ENCODE peak calls at places on chromosomes 16 and 17, in nine cellular contexts. One of them, this sample, is unnamed.
A peak's percentile ranks its signal among the peaks of the same experiment; 100 is the strongest.

GRCh38 chr16:89615176-89615575 is 1.7 kb downstream of the DPEP1 start:
- DNase-seq in T-helper 2 cell: no peak
- DNase-seq in skeletal muscle cell: no peak
- DNase-seq in SK-N-DZ: no peak
- DNase-seq in endodermal cell: no peak
- DNase-seq in non-pigmented ciliary epithelial cell: no peak
- DNase-seq in mesenteric fat pad: no peak
- DNase-seq in activated naive CD4-positive, alpha-beta T cell: no peak
- DNase-seq in astrocyte of the spinal cord: no peak
- DNase-seq in this sample: no peak

GRCh38 chr17:43338886-43339516 is 59.8 kb upstream of the ARL4D start:
- DNase-seq in SK-N-DZ: peak; percentile 71
- DNase-seq in T-helper 2 cell: peak; percentile 49
- DNase-seq in endodermal cell: peak; percentile 90
- DNase-seq in mesenteric fat pad: no peak
- DNase-seq in astrocyte of the spinal cord: peak; percentile 44
- DNase-seq in non-pigmented ciliary epithelial cell: no peak
- DNase-seq in activated naive CD4-positive, alpha-beta T cell: peak; percentile 33
- DNase-seq in skeletal muscle cell: no peak
- DNase-seq in this sample: peak; percentile 69

GRCh38 chr17:79043191-79043930 is 19.4 kb downstream of the C1QTNF1 start:
- DNase-seq in T-helper 2 cell: no peak
- DNase-seq in astrocyte of the spinal cord: no peak
- DNase-seq in skeletal muscle cell: no peak
- DNase-seq in SK-N-DZ: no peak
- DNase-seq in activated naive CD4-positive, alpha-beta T cell: no peak
- DNase-seq in mesenteric fat pad: peak; percentile 57
- DNase-seq in non-pigmented ciliary epithelial cell: no peak
- DNase-seq in endodermal cell: no peak
- DNase-seq in this sample: no peak

GRCh38 chr17:82960419-82961271 is 118.8 kb upstream of the METRNL start:
- DNase-seq in activated naive CD4-positive, alpha-beta T cell: no peak
- DNase-seq in T-helper 2 cell: no peak
- DNase-seq in astrocyte of the spinal cord: no peak
- DNase-seq in endodermal cell: no peak
- DNase-seq in non-pigmented ciliary epithelial cell: no peak
- DNase-seq in skeletal muscle cell: no peak
- DNase-seq in mesenteric fat pad: peak; percentile 90
- DNase-seq in SK-N-DZ: no peak
- DNase-seq in this sample: no peak

GRCh38 chr16:73019456-73020362 is 28.2 kb downstream of the ZFHX3 start:
- DNase-seq in SK-N-DZ: no peak
- DNase-seq in activated naive CD4-positive, alpha-beta T cell: no peak
- DNase-seq in T-helper 2 cell: no peak
- DNase-seq in astrocyte of the spinal cord: peak; percentile 84
- DNase-seq in non-pigmented ciliary epithelial cell: peak; percentile 61
- DNase-seq in mesenteric fat pad: peak; percentile 62
- DNase-seq in skeletal muscle cell: peak; percentile 82
- DNase-seq in endodermal cell: peak; percentile 35
- DNase-seq in this sample: no peak

GRCh38 chr17:45022655-45023339 is 28.6 kb downstream of the DCAKD start:
- DNase-seq in astrocyte of the spinal cord: no peak
- DNase-seq in SK-N-DZ: peak; percentile 82
- DNase-seq in skeletal muscle cell: no peak
- DNase-seq in mesenteric fat pad: no peak
- DNase-seq in non-pigmented ciliary epithelial cell: no peak
- DNase-seq in endodermal cell: peak; percentile 70
- DNase-seq in activated naive CD4-positive, alpha-beta T cell: no peak
- DNase-seq in T-helper 2 cell: no peak
- DNase-seq in this sample: no peak

GRCh38 chr17:32281011-32281451 is 15.4 kb downstream of the RHBDL3 start:
- DNase-seq in SK-N-DZ: no peak
- DNase-seq in T-helper 2 cell: no peak
- DNase-seq in astrocyte of the spinal cord: no peak
- DNase-seq in mesenteric fat pad: no peak
- DNase-seq in activated naive CD4-positive, alpha-beta T cell: no peak
- DNase-seq in non-pigmented ciliary epithelial cell: no peak
- DNase-seq in endodermal cell: peak; percentile 78
- DNase-seq in skeletal muscle cell: no peak
- DNase-seq in this sample: no peak

GRCh38 chr17:79304907-79305306 is 230.3 kb downstream of the ENGASE start:
- DNase-seq in mesenteric fat pad: no peak
- DNase-seq in astrocyte of the spinal cord: no peak
- DNase-seq in SK-N-DZ: no peak
- DNase-seq in activated naive CD4-positive, alpha-beta T cell: no peak
- DNase-seq in skeletal muscle cell: no peak
- DNase-seq in non-pigmented ciliary epithelial cell: no peak
- DNase-seq in T-helper 2 cell: no peak
- DNase-seq in endodermal cell: peak; percentile 86
- DNase-seq in this sample: no peak

GRCh38 chr17:36152639-36153120 is 23.8 kb downstream of the TBC1D3B start:
- DNase-seq in activated naive CD4-positive, alpha-beta T cell: no peak
- DNase-seq in T-helper 2 cell: no peak
- DNase-seq in endodermal cell: peak; percentile 44
- DNase-seq in astrocyte of the spinal cord: no peak
- DNase-seq in non-pigmented ciliary epithelial cell: no peak
- DNase-seq in skeletal muscle cell: no peak
- DNase-seq in mesenteric fat pad: no peak
- DNase-seq in SK-N-DZ: no peak
- DNase-seq in this sample: no peak

GRCh38 chr17:75695830-75696271 is 25.4 kb upstream of the ITGB4 start:
- DNase-seq in astrocyte of the spinal cord: no peak
- DNase-seq in T-helper 2 cell: no peak
- DNase-seq in activated naive CD4-positive, alpha-beta T cell: no peak
- DNase-seq in skeletal muscle cell: no peak
- DNase-seq in SK-N-DZ: no peak
- DNase-seq in mesenteric fat pad: no peak
- DNase-seq in endodermal cell: no peak
- DNase-seq in non-pigmented ciliary epithelial cell: no peak
- DNase-seq in this sample: no peak

GRCh38 chr16:72986011-72986410 is 61.9 kb downstream of the ZFHX3 start:
- DNase-seq in activated naive CD4-positive, alpha-beta T cell: no peak
- DNase-seq in endodermal cell: peak; percentile 48
- DNase-seq in skeletal muscle cell: peak; percentile 57
- DNase-seq in non-pigmented ciliary epithelial cell: no peak
- DNase-seq in SK-N-DZ: no peak
- DNase-seq in astrocyte of the spinal cord: peak; percentile 29
- DNase-seq in mesenteric fat pad: peak; percentile 89
- DNase-seq in T-helper 2 cell: no peak
- DNase-seq in this sample: no peak

GRCh38 chr17:58096892-58097291 is 13.7 kb downstream of the DYNLL2 start:
- DNase-seq in skeletal muscle cell: no peak
- DNase-seq in T-helper 2 cell: no peak
- DNase-seq in SK-N-DZ: no peak
- DNase-seq in endodermal cell: no peak
- DNase-seq in mesenteric fat pad: no peak
- DNase-seq in non-pigmented ciliary epithelial cell: no peak
- DNase-seq in activated naive CD4-positive, alpha-beta T cell: no peak
- DNase-seq in astrocyte of the spinal cord: no peak
- DNase-seq in this sample: no peak

GRCh38 chr17:31900877-31901276 is 631 bp downstream of the UTP6 start:
- DNase-seq in astrocyte of the spinal cord: no peak
- DNase-seq in skeletal muscle cell: no peak
- DNase-seq in endodermal cell: no peak
- DNase-seq in mesenteric fat pad: no peak
- DNase-seq in activated naive CD4-positive, alpha-beta T cell: no peak
- DNase-seq in T-helper 2 cell: no peak
- DNase-seq in non-pigmented ciliary epithelial cell: no peak
- DNase-seq in SK-N-DZ: no peak
- DNase-seq in this sample: no peak

GRCh38 chr16:53055603-53056527 is 1.1 kb downstream of the CHD9 start:
- DNase-seq in mesenteric fat pad: peak; percentile 53
- DNase-seq in SK-N-DZ: peak; percentile 35
- DNase-seq in endodermal cell: peak; percentile 84
- DNase-seq in astrocyte of the spinal cord: peak; percentile 82
- DNase-seq in skeletal muscle cell: peak; percentile 41
- DNase-seq in non-pigmented ciliary epithelial cell: peak; percentile 67
- DNase-seq in activated naive CD4-positive, alpha-beta T cell: no peak
- DNase-seq in T-helper 2 cell: no peak
- DNase-seq in this sample: no peak

GRCh38 chr16:67541391-67542263 is 13.0 kb downstream of the RIPOR1 start:
- DNase-seq in SK-N-DZ: no peak
- DNase-seq in astrocyte of the spinal cord: peak; percentile 58
- DNase-seq in endodermal cell: no peak
- DNase-seq in T-helper 2 cell: no peak
- DNase-seq in non-pigmented ciliary epithelial cell: no peak
- DNase-seq in activated naive CD4-positive, alpha-beta T cell: no peak
- DNase-seq in skeletal muscle cell: no peak
- DNase-seq in mesenteric fat pad: no peak
- DNase-seq in this sample: no peak

GRCh38 chr17:73174126-73174525 is 9.3 kb downstream of the SSTR2 start:
- DNase-seq in endodermal cell: no peak
- DNase-seq in SK-N-DZ: no peak
- DNase-seq in skeletal muscle cell: no peak
- DNase-seq in T-helper 2 cell: no peak
- DNase-seq in astrocyte of the spinal cord: no peak
- DNase-seq in activated naive CD4-positive, alpha-beta T cell: no peak
- DNase-seq in mesenteric fat pad: no peak
- DNase-seq in non-pigmented ciliary epithelial cell: no peak
- DNase-seq in this sample: no peak

GRCh38 chr16:78589331-78589730 is 489.9 kb downstream of the WWOX start:
- DNase-seq in SK-N-DZ: no peak
- DNase-seq in skeletal muscle cell: no peak
- DNase-seq in T-helper 2 cell: no peak
- DNase-seq in astrocyte of the spinal cord: no peak
- DNase-seq in non-pigmented ciliary epithelial cell: no peak
- DNase-seq in activated naive CD4-positive, alpha-beta T cell: no peak
- DNase-seq in endodermal cell: no peak
- DNase-seq in mesenteric fat pad: no peak
- DNase-seq in this sample: no peak